ENCODE peak calls at places on chromosome 18, in four cellular contexts. One of them, this sample, is unnamed.

GRCh38 chr18:32549248-32549842 is 78.7 kb upstream of the GAREM1 start:
- DNase-seq in thoracic aorta: no peak
- DNase-seq in hepatocyte: peak
- DNase-seq in transverse colon: peak
- DNase-seq in this sample: peak

GRCh38 chr18:26960901-26961300 is 95.4 kb upstream of the AQP4 start:
- DNase-seq in thoracic aorta: no peak
- DNase-seq in hepatocyte: no peak
- DNase-seq in transverse colon: no peak
- DNase-seq in this sample: no peak

GRCh38 chr18:34626404-34627137 is 83.5 kb upstream of the DTNA start:
- DNase-seq in thoracic aorta: no peak
- DNase-seq in hepatocyte: no peak
- DNase-seq in transverse colon: no peak
- DNase-seq in this sample: no peak

GRCh38 chr18:11850821-11851155 is 425 bp upstream of the CHMP1B start:
- DNase-seq in thoracic aorta: no peak
- DNase-seq in hepatocyte: no peak
- DNase-seq in transverse colon: no peak
- DNase-seq in this sample: no peak

GRCh38 chr18:68817584-68817983 is 19.7 kb downstream of the CCDC102B start:
- DNase-seq in thoracic aorta: no peak
- DNase-seq in hepatocyte: no peak
- DNase-seq in transverse colon: no peak
- DNase-seq in this sample: no peak

GRCh38 chr18:22624171-22624570 is 206.5 kb upstream of the CTAGE1 start:
- DNase-seq in thoracic aorta: no peak
- DNase-seq in hepatocyte: no peak
- DNase-seq in transverse colon: no peak
- DNase-seq in this sample: no peak

GRCh38 chr18:22703883-22704626 is 229.1 kb upstream of the RBBP8 start:
- DNase-seq in thoracic aorta: no peak
- DNase-seq in hepatocyte: peak
- DNase-seq in transverse colon: no peak
- DNase-seq in this sample: peak

GRCh38 chr18:49788327-49788908 is 24.9 kb downstream of the ACAA2 start:
- DNase-seq in thoracic aorta: no peak
- DNase-seq in hepatocyte: no peak
- DNase-seq in transverse colon: no peak
- DNase-seq in this sample: no peak

GRCh38 chr18:35835838-35836237 is 136.6 kb upstream of the RMP24 start:
- DNase-seq in thoracic aorta: no peak
- DNase-seq in hepatocyte: no peak
- DNase-seq in transverse colon: no peak
- DNase-seq in this sample: no peak

DNA sequence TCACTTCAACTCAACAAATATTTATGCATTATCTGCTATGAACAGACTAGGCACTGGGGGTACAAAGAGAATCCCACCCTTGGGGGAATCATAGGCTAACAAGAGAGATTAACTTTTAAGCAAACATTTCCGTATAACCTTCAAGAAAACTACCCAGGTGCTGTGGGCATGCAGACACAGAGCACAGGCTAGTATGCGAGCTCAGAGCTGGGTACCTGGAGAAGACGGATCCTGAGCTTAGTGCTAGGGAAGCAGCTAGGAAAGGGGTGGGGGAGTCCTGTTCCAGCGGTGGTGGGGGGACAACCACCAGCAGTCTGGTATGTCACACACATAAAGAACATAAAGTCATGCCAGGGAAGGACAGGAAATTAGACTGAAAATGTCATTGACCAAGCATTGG is 17.5 kb upstream of the DSG3 start:
- DNase-seq in thoracic aorta: no peak
- DNase-seq in hepatocyte: no peak
- DNase-seq in transverse colon: no peak
- DNase-seq in this sample: no peak
- H3K27ac ChIP-seq in thoracic aorta: no peak
- H3K27ac ChIP-seq in hepatocyte: no peak
- H3K27ac ChIP-seq in transverse colon: peak
- H3K27ac ChIP-seq in this sample: peak

DNA sequence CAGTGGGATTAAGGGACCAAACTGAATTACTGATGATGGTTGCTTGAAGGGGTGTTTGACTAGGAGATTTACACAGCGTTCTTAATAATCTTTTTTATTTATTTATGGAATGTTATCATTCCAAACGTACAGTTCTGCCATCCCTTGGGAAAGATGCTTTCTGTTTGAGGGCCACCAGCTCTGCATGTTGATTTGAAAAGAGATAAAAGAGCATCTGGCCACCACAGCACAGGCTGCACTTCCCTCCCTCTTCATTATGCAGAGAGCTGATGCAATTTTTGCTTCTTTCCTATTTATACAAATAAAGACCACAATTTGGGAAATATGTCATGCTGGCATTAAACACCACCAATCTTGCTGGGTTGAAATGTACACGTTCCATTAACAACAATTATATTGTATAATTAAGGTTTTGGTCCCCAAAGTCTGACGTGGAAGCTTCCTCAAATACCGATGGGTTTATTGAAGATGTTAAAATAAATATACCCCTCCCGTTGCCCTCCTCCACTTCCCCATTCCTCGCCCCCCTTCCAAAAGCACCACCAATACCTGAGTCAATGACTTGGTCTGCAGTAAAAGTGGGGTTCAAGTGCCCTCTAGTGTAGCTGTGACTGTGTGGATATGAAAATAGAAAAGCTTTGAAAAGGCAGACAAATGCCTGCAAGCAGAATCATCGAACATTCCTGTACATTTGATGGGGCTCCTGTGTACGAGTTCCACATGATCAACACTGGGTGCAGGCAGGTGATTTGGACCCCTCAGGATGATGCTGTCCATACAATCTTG is 211.9 kb downstream of the HRH4 start:
- DNase-seq in thoracic aorta: no peak
- DNase-seq in hepatocyte: no peak
- DNase-seq in transverse colon: no peak
- DNase-seq in this sample: no peak
- TF ChIP-seq CTCF in thoracic aorta: no peak
- TF ChIP-seq CTCF in hepatocyte: no peak
- TF ChIP-seq CTCF in transverse colon: no peak
- TF ChIP-seq CTCF in this sample: no peak

DNA sequence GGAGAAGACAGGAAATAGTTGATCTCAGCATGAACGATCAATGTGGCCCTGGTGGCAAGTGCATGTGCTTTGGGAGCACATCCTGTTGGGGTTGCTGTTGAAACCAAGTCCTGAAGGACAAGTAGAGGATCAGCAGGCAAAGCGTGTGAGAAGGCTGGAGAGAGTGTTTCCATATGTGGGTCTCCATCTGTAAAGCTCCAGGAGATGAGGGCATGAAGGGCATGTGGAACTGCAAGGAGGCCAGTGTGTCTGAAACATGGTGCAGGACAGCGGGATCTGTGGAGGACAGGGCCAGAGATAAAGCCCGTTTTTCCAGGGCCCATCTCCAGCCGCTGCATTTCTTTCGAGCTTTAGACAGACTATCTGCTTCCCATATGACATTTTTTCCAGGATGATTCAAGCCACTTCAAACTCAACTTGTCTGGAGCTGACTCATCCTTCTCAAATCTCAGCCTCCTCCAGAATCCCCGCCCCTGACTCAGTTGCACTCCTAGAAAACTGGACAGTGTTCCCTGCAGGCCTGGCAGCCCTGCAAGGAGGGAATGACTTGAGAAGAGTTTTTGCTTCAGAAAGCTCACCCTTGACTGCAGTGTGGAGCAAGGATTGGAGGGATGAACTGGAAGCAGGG is 226.1 kb downstream of the VAPA start:
- DNase-seq in thoracic aorta: no peak
- DNase-seq in hepatocyte: peak
- DNase-seq in transverse colon: no peak
- DNase-seq in this sample: no peak
- H3K4me3 ChIP-seq in thoracic aorta: no peak
- H3K4me3 ChIP-seq in hepatocyte: no peak
- H3K4me3 ChIP-seq in transverse colon: no peak
- H3K4me3 ChIP-seq in this sample: no peak

DNA sequence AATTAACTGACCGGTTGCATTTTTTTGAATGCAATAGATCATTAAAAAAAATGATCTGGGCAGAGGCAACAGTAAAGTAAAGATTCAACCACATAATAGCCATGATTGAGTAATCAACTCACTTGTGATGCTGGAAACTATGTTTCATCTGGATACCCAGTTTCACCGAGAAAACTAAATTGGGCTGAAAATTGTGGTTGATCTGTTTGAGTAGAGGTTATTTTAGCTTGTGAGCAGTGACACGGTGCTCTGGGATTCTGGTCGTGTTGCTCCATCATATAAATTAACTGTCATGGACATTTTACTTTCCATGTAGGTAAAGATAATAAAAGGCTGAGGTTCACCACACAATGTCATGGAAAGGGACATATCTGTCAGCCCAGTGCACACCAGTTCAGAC is 58.7 kb downstream of the CD226 start:
- DNase-seq in thoracic aorta: no peak
- DNase-seq in hepatocyte: no peak
- DNase-seq in transverse colon: no peak
- DNase-seq in this sample: no peak
- H3K27ac ChIP-seq in thoracic aorta: no peak
- H3K27ac ChIP-seq in hepatocyte: no peak
- H3K27ac ChIP-seq in transverse colon: no peak
- H3K27ac ChIP-seq in this sample: no peak

GRCh38 chr18:13810950-13811485 is 12.9 kb upstream of the MC5R start:
- DNase-seq in thoracic aorta: no peak
- DNase-seq in hepatocyte: no peak
- DNase-seq in transverse colon: no peak
- DNase-seq in this sample: no peak

GRCh38 chr18:13813271-13813849 is 10.6 kb upstream of the MC5R start:
- DNase-seq in thoracic aorta: no peak
- DNase-seq in hepatocyte: peak
- DNase-seq in transverse colon: peak
- DNase-seq in this sample: peak

GRCh38 chr18:13809025-13809384 is 14.9 kb upstream of the MC5R start:
- DNase-seq in thoracic aorta: no peak
- DNase-seq in hepatocyte: no peak
- DNase-seq in transverse colon: peak
- DNase-seq in this sample: peak

GRCh38 chr18:13809521-13810252 is 14.3 kb upstream of the MC5R start:
- DNase-seq in thoracic aorta: no peak
- DNase-seq in hepatocyte: no peak
- DNase-seq in transverse colon: peak
- DNase-seq in this sample: peak

DNA sequence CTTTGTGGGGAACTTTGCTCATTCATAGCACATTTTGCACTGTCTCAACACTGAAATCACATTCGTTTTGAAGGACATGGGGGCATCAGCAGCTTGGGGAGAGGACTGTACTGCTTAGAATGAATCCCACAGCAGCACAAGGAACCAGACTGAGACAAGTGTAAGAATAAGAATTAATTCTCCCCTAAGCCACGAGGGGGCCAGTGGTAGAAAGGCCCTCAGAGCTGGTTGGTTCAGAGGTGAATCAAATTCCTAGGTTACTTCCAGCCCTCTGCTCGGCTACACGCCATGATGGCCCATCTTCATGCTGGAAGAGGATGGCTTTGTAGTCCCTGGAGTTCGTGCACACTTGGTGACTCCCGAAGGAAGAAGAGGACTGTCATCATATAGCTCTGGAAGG is 12.0 kb upstream of the MC5R start:
- DNase-seq in thoracic aorta: no peak
- DNase-seq in hepatocyte: no peak
- DNase-seq in transverse colon: no peak
- DNase-seq in this sample: no peak
- TF ChIP-seq CTCF in thoracic aorta: no peak
- TF ChIP-seq CTCF in hepatocyte: no peak
- TF ChIP-seq CTCF in transverse colon: peak
- TF ChIP-seq CTCF in this sample: no peak

GRCh38 chr18:6022089-6022444 is 126.7 kb upstream of the TMEM200C start:
- DNase-seq in thoracic aorta: no peak
- DNase-seq in hepatocyte: no peak
- DNase-seq in transverse colon: no peak
- DNase-seq in this sample: no peak
- H3K4me3 ChIP-seq in thoracic aorta: no peak
- H3K4me3 ChIP-seq in hepatocyte: no peak
- H3K4me3 ChIP-seq in transverse colon: no peak
- H3K4me3 ChIP-seq in this sample: no peak

DNA sequence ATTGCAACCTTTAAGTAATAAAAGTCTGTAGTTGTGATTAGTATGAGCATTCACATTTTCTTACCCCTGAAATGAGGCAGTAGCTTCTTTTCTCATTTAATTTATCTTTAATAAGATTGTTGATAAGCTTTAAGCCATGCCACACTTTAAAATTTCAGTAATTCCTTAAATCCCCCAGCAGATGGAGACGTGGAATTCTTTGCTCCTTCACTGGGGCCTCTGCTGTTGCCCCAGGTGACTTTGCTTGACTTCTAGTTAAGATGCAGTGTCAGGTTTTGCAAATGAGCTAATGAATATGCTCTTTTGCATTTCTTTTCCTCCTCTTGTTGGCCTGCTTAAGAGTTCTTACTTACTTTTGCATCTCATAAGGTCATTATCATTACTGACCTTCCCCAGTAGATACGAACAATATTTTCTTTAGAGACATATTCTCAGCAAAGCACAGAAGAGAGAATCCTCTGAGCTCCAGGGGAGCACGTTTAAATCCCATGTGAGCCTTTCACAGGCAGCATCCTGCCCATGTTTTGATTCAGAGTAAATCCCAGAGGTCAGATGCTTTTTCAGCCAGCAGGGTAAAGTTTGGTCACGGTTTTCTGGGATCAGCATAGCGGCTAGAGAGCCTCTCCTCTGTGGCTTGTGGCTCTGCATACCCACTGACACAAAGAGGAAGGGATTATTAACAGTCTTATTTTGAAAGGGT is 222.9 kb downstream of the PTPRM start:
- DNase-seq in thoracic aorta: no peak
- DNase-seq in hepatocyte: peak
- DNase-seq in transverse colon: no peak
- DNase-seq in this sample: no peak
- H3K27ac ChIP-seq in thoracic aorta: no peak
- H3K27ac ChIP-seq in hepatocyte: no peak
- H3K27ac ChIP-seq in transverse colon: peak
- H3K27ac ChIP-seq in this sample: no peak

This sample was measured in colonic mucosa.